ENCODE peak calls at places on chromosomes 1 and 21, in six cellular contexts. M is ovary, E is heart left ventricle, G is sigmoid colon, K is adipocyte, A is GM23248. Y is an unnamed sample.

GRCh38 chr1:16046865-16047264 is 3.3 kb downstream of the CLCNKB start:
- DNase-seq in M (no peak), E (no peak), G (no peak), K (no peak), A (peak; percentile 48), Y (no peak)

GRCh38 chr1:229024528-229025119 is 246.3 kb upstream of the RAB4A start:
- DNase-seq in M (no peak), E (peak; percentile 56), G (peak; percentile 88), K (peak; percentile 75), A (peak; percentile 94), Y (no peak)

GRCh38 chr1:222546548-222547259 is 1.2 kb downstream of the HHIPL2 start:
- DNase-seq in M (no peak), E (no peak), G (no peak), K (peak; percentile 94), A (peak; percentile 97), Y (no peak)

GRCh38 chr1:185479781-185480180 is 162.7 kb upstream of the IVNS1ABP start:
- DNase-seq in M (no peak), E (no peak), G (no peak), K (no peak), A (no peak), Y (peak; percentile 46)

GRCh38 chr21:46610018-46610701 is 5.3 kb upstream of the S100B start:
- DNase-seq in M (no peak), E (no peak), G (no peak), K (no peak), A (peak; percentile 14), Y (no peak)

GRCh38 chr1:59678809-59679228 is 135.9 kb upstream of the HOOK1 start:
- DNase-seq in M (no peak), E (no peak), G (no peak), K (peak; percentile 83), A (peak; percentile 97), Y (no peak)

GRCh38 chr1:71919812-71920509 is 362.4 kb downstream of the NEGR1 start:
- DNase-seq in M (no peak), E (no peak), G (no peak), K (no peak), A (no peak), Y (no peak)

GRCh38 chr1:239311331-239311730 is 75.0 kb upstream of the CHRM3 start:
- DNase-seq in M (no peak), E (no peak), G (no peak), K (no peak), A (no peak), Y (no peak)

GRCh38 chr1:6545276-6545934 is 8.9 kb downstream of the NOL9 start:
- DNase-seq in M (no peak), E (no peak), G (no peak), K (no peak), A (peak; percentile 29), Y (no peak)

GRCh38 chr1:77489910-77490309 is 192.5 kb downstream of the ZZZ3 start:
- DNase-seq in M (no peak), E (no peak), G (no peak), K (peak; percentile 25), A (peak; percentile 36), Y (no peak)

GRCh38 chr1:202908998-202909397 is 18.0 kb downstream of the KLHL12 start:
- DNase-seq in M (no peak), E (no peak), G (no peak), K (no peak), A (no peak), Y (no peak)

GRCh38 chr1:29222686-29223085 is 8.0 kb downstream of the MECR start:
- DNase-seq in M (no peak), E (no peak), G (no peak), K (no peak), A (no peak), Y (no peak)

GRCh38 chr1:110746644-110747259 is 72.0 kb upstream of the KCNA3 start:
- DNase-seq in M (peak; percentile 40), E (peak; percentile 35), G (no peak), K (peak; percentile 66), A (peak; percentile 61), Y (peak; percentile 69)

GRCh38 chr21:45361033-45361997 is 43.6 kb upstream of the COL18A1 start:
- DNase-seq in M (no peak), E (no peak), G (no peak), K (no peak), A (no peak), Y (no peak)

GRCh38 chr1:64183985-64184440 is 19.4 kb upstream of the UBE2U start:
- DNase-seq in M (no peak), E (no peak), G (no peak), K (peak; percentile 84), A (peak; percentile 92), Y (no peak)

GRCh38 chr1:66266350-66266749 is 267.6 kb upstream of the SGIP1 start:
- DNase-seq in M (no peak), E (no peak), G (no peak), K (no peak), A (peak; percentile 40), Y (no peak)

GRCh38 chr1:158362941-158363340 is 9.2 kb downstream of the CD1E start:
- DNase-seq in M (no peak), E (no peak), G (no peak), K (no peak), A (no peak), Y (no peak)

GRCh38 chr1:27166351-27166802 is 11.5 kb upstream of the SLC9A1 start:
- DNase-seq in M (no peak), E (no peak), G (no peak), K (peak; percentile 71), A (peak; percentile 80), Y (no peak)

GRCh38 chr1:178682429-178682828 is 42.6 kb upstream of the RALGPS2 start:
- DNase-seq in M (no peak), E (no peak), G (no peak), K (no peak), A (no peak), Y (no peak)

GRCh38 chr1:204130989-204131892 is 20.6 kb downstream of the ETNK2 start:
- DNase-seq in M (peak; percentile 87), E (no peak), G (no peak), K (peak; percentile 86), A (peak; percentile 94), Y (peak; percentile 49)

GRCh38 chr1:44576456-44577150 is 97.7 kb downstream of the TMEM53 start:
- DNase-seq in M (no peak), E (no peak), G (no peak), K (no peak), A (no peak), Y (no peak)

GRCh38 chr1:101282314-101283087 is 45.7 kb downstream of the S1PR1 start:
- DNase-seq in M (no peak), E (no peak), G (no peak), K (peak; percentile 82), A (no peak), Y (no peak)

GRCh38 chr1:225449774-225450173 is 21.9 kb upstream of the LBR start:
- DNase-seq in M (no peak), E (no peak), G (peak; percentile 58), K (no peak), A (no peak), Y (no peak)

GRCh38 chr1:100862591-100862990 is 32.1 kb downstream of the EXTL2 start:
- DNase-seq in M (no peak), E (no peak), G (no peak), K (peak; percentile 52), A (peak; percentile 83), Y (no peak)

DNA sequence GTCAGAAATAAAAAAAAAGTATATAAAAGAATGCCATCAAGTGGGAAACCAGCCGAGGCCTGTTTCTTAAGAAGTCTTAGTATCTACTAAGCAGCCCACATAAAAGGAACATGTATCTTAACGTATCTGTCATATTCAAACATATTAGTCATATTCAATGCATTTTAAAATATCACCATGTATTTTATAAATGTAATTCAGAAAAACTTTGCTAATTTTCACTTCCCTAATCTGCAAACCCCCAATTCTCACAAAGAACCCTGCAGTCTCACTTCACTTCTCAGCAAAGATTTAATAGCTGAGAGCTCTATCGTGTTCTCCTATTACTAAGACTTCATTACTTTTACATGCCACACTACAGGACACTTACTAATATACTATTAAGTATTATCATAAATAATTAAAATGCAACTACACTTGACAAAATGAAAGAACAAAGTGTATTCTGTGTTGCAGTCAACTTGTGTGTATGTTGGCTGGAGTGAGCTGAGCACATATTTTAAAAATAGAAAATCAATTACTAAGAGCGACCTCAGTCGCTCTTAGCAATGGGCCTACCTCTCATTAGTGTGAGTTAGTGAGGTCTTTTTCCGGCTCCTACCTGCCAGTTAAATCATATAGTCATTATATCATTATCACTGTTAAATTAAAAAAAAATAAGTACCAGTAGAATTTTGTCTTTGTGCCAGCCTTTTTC is 484.3 kb downstream of the LMO4 start:
- DNase-seq in M (no peak), E (no peak), G (no peak), K (no peak), A (no peak), Y (no peak)
- H3K36me3 ChIP-seq in M (no peaks in the 10 kb centered on the region), E (no peaks in the 10 kb centered on the region), G (no peaks in the 10 kb centered on the region), K (no peaks in the 10 kb centered on the region), A (no peaks in the 10 kb centered on the region), Y (no peaks in the 10 kb centered on the region)

GRCh38 chr1:218514694-218515093 is 169.6 kb downstream of the TGFB2 start:
- DNase-seq in M (no peak), E (no peak), G (no peak), K (no peak), A (no peak), Y (no peak)
- H3K9me3 ChIP-seq in M (no peaks in the 10 kb centered on the region), E (no peaks in the 10 kb centered on the region), G (no peaks in the 10 kb centered on the region), K (no peaks in the 10 kb centered on the region), A (no peaks in the 10 kb centered on the region), Y (no peaks in the 10 kb centered on the region)

DNA sequence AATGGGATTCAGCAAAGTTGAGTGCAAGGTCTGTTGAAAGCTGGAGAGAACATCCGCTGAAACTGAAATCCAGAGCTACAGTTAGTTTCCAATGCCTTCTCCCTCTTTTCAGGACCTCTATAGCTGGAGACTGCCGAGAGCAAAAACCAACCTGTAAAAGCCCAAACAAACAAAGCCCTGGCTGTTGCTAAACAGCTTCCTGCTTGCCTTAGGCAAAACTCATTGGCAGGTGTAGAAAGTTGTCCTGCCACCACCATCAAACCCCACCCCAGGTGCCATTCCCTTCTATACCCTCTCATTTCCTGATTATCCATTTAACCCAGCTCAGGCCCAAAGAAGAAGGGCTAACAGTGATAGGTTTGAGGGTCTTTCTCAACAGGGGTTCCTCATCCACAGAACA is 24.7 kb downstream of the SCYL3 start:
- DNase-seq in M (no peak), E (no peak), G (no peak), K (no peak), A (no peak), Y (no peak)
- H3K36me3 ChIP-seq in M (no peaks in the 10 kb centered on the region), E (peaks cover 41% of the 10 kb centered on the region), G (peaks cover 63% of the 10 kb centered on the region), K (peaks cover 99% of the 10 kb centered on the region), A (peaks cover 61% of the 10 kb centered on the region), Y (peaks cover 70% of the 10 kb centered on the region)

GRCh38 chr1:79079770-79080169 is 73.2 kb upstream of the ADGRL4 start:
- DNase-seq in M (no peak), E (no peak), G (no peak), K (peak; percentile 81), A (peak; percentile 83), Y (no peak)
- H3K9me3 ChIP-seq in M (no peaks in the 10 kb centered on the region), E (no peaks in the 10 kb centered on the region), G (no peaks in the 10 kb centered on the region), K (no peaks in the 10 kb centered on the region), A (no peaks in the 10 kb centered on the region), Y (no peaks in the 10 kb centered on the region)